ENCODE peak calls at places on chromosomes 12 and 14, in ten cellular contexts. Q is HepG2, Y is A549, X is tibial nerve, S is spleen, L is GM12892, J is prostate gland, A is HCT116, H is testis, P is right lobe of liver. I is an unnamed sample.

GRCh38 chr14:87805315-87805723 is 187.7 kb downstream of the GALC start:
- DNase-seq in Q (peak; percentile 9), Y (peak; percentile 16), X (peak; percentile 16), S (peak; percentile 68), L (peak; percentile 9), J (no peak), A (no peak), H (peak; percentile 56), P (peak; percentile 30), I (peak; percentile 13)

GRCh38 chr14:100673085-100673806 is 53.4 kb upstream of the DLK1 start:
- DNase-seq in Q (peak; percentile 73), Y (no peak), X (no peak), S (no peak), L (no peak), J (peak; percentile 83), A (no peak), H (no peak), P (peak; percentile 65), I (no peak)

GRCh38 chr12:124809878-124810277 is 53.8 kb downstream of the SCARB1 start:
- DNase-seq in Q (no peak), Y (no peak), X (no peak), S (no peak), L (no peak), J (no peak), A (no peak), H (no peak), P (no peak), I (no peak)

GRCh38 chr12:5461966-5462365 is 30.1 kb downstream of the NTF3 start:
- DNase-seq in Q (no peak), Y (no peak), X (no peak), S (no peak), L (no peak), J (no peak), A (no peak), H (no peak), P (no peak), I (no peak)

GRCh38 chr14:101234588-101234937 is 326.7 kb upstream of the DIO3 start:
- DNase-seq in Q (no peak), Y (no peak), X (no peak), S (no peak), L (no peak), J (no peak), A (no peak), H (no peak), P (no peak), I (no peak)

GRCh38 chr14:58978336-58978735 is 210.1 kb upstream of the DAAM1 start:
- DNase-seq in Q (no peak), Y (no peak), X (no peak), S (no peak), L (no peak), J (no peak), A (no peak), H (no peak), P (no peak), I (no peak)

GRCh38 chr12:30515351-30515750 is 180.3 kb downstream of the IPO8 start:
- DNase-seq in Q (peak; percentile 10), Y (no peak), X (no peak), S (no peak), L (no peak), J (no peak), A (peak; percentile 2), H (no peak), P (no peak), I (no peak)

GRCh38 chr12:6866920-6867406 is 368 bp upstream of the TPI1 start:
- DNase-seq in Q (no peak), Y (no peak), X (no peak), S (peak; percentile 97), L (no peak), J (no peak), A (no peak), H (no peak), P (peak; percentile 71), I (no peak)

GRCh38 chr14:21852061-21852664 is 178.5 kb upstream of the OR4E1 start:
- DNase-seq in Q (peak; percentile 47), Y (no peak), X (peak; percentile 18), S (peak; percentile 81), L (no peak), J (peak; percentile 7), A (peak; percentile 16), H (peak; percentile 82), P (peak; percentile 36), I (no peak)

GRCh38 chr12:56333197-56333678 is 562 bp downstream of the PAN2 start:
- DNase-seq in Q (no peak), Y (peak; percentile 31), X (no peak), S (peak; percentile 74), L (no peak), J (peak; percentile 6), A (no peak), H (no peak), P (no peak), I (no peak)

GRCh38 chr14:56996721-56997399 is 186.6 kb upstream of the OTX2 start:
- DNase-seq in Q (no peak), Y (no peak), X (no peak), S (no peak), L (no peak), J (no peak), A (peak; percentile 23), H (no peak), P (no peak), I (no peak)

GRCh38 chr12:56479625-56480024 is 8.3 kb downstream of the GLS2 start:
- DNase-seq in Q (no peak), Y (no peak), X (no peak), S (peak; percentile 28), L (no peak), J (no peak), A (no peak), H (no peak), P (no peak), I (no peak)

GRCh38 chr12:58306266-58306995 is 365.1 kb downstream of the ATP23 start:
- DNase-seq in Q (no peak), Y (no peak), X (no peak), S (no peak), L (no peak), J (no peak), A (no peak), H (no peak), P (no peak), I (no peak)

GRCh38 chr12:12294215-12295005 is 27.6 kb upstream of the LRP6 start:
- DNase-seq in Q (no peak), Y (no peak), X (no peak), S (no peak), L (no peak), J (peak; percentile 32), A (no peak), H (no peak), P (no peak), I (peak; percentile 17)

GRCh38 chr12:58967551-58967950 is 47.2 kb upstream of the LRIG3 start:
- DNase-seq in Q (no peak), Y (no peak), X (no peak), S (no peak), L (no peak), J (no peak), A (no peak), H (no peak), P (no peak), I (no peak)

GRCh38 chr12:68479832-68480291 is 130.8 kb upstream of the RAP1B start:
- DNase-seq in Q (no peak), Y (no peak), X (no peak), S (no peak), L (no peak), J (no peak), A (no peak), H (no peak), P (no peak), I (no peak)

GRCh38 chr12:89328483-89329030 is 23.7 kb downstream of the DUSP6 start:
- DNase-seq in Q (no peak), Y (no peak), X (no peak), S (no peak), L (no peak), J (no peak), A (no peak), H (no peak), P (no peak), I (no peak)
- TF ChIP-seq POLR2A in Q (no peak), Y (no peak), X (no peak), S (no peak), L (no peak), J (no peak), A (no peak), H (no peak), P (no peak), I (no peak)

DNA sequence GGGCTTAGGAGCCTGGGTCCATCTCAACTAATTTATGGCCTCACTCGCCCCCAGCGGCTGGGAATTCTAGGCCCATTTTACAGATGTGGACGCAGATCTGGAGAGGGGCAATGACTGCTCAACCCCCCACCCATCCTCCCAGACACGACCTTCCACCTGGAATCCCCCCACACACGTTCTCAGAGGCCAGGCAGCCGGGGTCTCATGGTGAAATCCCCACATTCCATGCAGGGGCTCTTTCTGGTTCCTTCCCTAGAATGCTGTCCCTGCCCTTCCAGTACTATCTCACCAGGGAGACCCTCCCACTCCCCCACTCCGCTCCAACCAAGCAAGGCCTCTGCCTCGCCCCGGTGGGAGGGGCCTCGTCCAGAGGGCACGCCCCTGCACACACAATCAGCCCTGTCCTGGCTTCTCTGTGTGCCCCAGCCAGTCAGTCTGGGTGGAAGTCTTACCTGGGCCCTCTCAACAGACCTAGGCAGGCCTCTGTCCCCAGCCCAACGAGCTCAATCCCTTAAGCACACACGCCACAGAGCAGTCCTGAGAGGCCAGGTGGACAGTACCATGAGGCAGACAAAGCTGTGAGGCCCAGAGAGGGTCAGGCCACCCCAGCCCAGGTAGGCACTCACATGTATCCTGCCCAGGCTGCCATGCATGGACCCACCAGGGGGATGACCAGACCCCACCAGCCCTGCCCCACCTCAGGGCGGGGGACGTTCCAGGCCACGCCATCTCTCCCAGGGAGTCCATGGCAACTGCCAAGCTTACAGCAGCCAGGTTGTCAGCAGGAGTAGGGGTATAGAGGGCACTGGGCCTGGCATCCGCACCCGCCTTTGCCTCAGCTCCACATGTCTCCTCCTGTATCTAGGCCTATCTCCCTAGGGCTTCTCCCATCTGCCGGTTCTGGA is 1.3 kb upstream of the ANKRD9 start:
- DNase-seq in Q (peak; percentile 79), Y (no peak), X (no peak), S (no peak), L (no peak), J (peak; percentile 54), A (no peak), H (peak; percentile 36), P (no peak), I (no peak)
- TF ChIP-seq POLR2A in Q (peak; percentile 67), Y (no peak), X (no peak), S (no peak), L (no peak), J (peak; percentile 52), A (no peak), H (no peak), P (no peak), I (no peak)

DNA sequence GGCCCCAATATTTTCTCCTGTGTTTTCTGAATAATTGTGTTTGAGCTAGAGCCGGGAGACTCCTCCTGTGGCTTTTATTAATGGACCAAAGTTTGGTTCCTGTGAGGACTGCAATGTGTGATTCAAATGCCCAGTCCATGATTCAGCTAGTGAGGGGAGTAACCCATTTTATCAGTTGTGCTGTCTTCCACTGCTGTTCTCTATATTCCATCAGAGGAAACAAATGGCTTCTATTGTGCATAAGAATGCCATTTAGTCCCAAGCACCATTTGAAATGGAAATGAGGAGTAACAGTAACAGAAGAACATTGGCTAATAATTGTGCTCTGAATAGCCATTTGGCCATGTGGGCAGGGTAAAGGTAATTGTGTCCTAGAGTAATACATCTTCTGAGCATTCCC is 642.7 kb downstream of the DIO2 start:
- DNase-seq in Q (no peak), Y (no peak), X (no peak), S (no peak), L (no peak), J (no peak), A (no peak), H (no peak), P (no peak), I (no peak)
- TF ChIP-seq POLR2A in Q (no peak), Y (no peak), X (no peak), S (no peak), L (no peak), J (no peak), A (no peak), H (no peak), P (no peak), I (no peak)

GRCh38 chr14:94388027-94388895 is at the start of gene SERPINA1:
- DNase-seq in Q (peak; percentile 96), Y (no peak), X (no peak), S (no peak), L (no peak), J (no peak), A (no peak), H (no peak), P (peak; percentile 89), I (no peak)
- TF ChIP-seq POLR2A in Q (peak; percentile 100), Y (no peak), X (no peak), S (no peak), L (no peak), J (no peak), A (no peak), H (no peak), P (peak; percentile 91), I (no peak)